ENCODE peak calls at places on chromosome 10, in seven cellular contexts. V is neuronal stem cell, O is IMR-90, S is H9, U is mesendoderm, L is mesenchymal stem cell, B is trophoblast cell. P is an unnamed sample.

GRCh38 chr10:106175760-106176377 is 988.6 kb downstream of the SORCS1 start:
- DNase-seq in V (no peak), O (no peak), S (no peak), U (peak), L (no peak), B (no peak), P (no peak)

GRCh38 chr10:5629789-5630436 is 36.5 kb downstream of the ASB13 start:
- DNase-seq in V (peak), O (peak), S (peak), U (peak), L (peak), B (peak), P (peak)

GRCh38 chr10:70963271-70963670 is 74.9 kb upstream of the PCBD1 start:
- DNase-seq in V (no peak), O (no peak), S (no peak), U (no peak), L (no peak), B (no peak), P (no peak)

GRCh38 chr10:13990918-13991317 is 339.8 kb downstream of the FRMD4A start:
- DNase-seq in V (no peak), O (peak), S (no peak), U (no peak), L (no peak), B (no peak), P (no peak)

GRCh38 chr10:88670497-88670896 is 6.3 kb downstream of the LIPF start:
- DNase-seq in V (no peak), O (no peak), S (no peak), U (no peak), L (no peak), B (no peak), P (no peak)

GRCh38 chr10:71206911-71207310 is 5.5 kb upstream of the UNC5B start:
- DNase-seq in V (no peak), O (no peak), S (no peak), U (no peak), L (no peak), B (no peak), P (no peak)

GRCh38 chr10:76403876-76404275 is 972.5 kb downstream of the LRMDA start:
- DNase-seq in V (no peak), O (peak), S (no peak), U (no peak), L (no peak), B (peak), P (no peak)

GRCh38 chr10:62554632-62555199 is 180.5 kb downstream of the ZNF365 start:
- DNase-seq in V (peak), O (peak), S (peak), U (peak), L (peak), B (no peak), P (no peak)

GRCh38 chr10:4648968-4649367 is 177.0 kb upstream of the AKR1E2 start:
- DNase-seq in V (no peak), O (no peak), S (no peak), U (no peak), L (no peak), B (no peak), P (no peak)

GRCh38 chr10:88946965-88947590 is 5.5 kb downstream of the ACTA2 start:
- DNase-seq in V (no peak), O (no peak), S (no peak), U (no peak), L (no peak), B (no peak), P (no peak)

GRCh38 chr10:9824546-9825164 is 1193.0 kb upstream of the CELF2 start:
- DNase-seq in V (no peak), O (no peak), S (no peak), U (peak), L (no peak), B (no peak), P (no peak)

GRCh38 chr10:13699216-13699615 is 112.5 kb downstream of the PRPF18 start:
- DNase-seq in V (no peak), O (no peak), S (no peak), U (no peak), L (no peak), B (no peak), P (no peak)

GRCh38 chr10:125134483-125134848 is 25.9 kb downstream of the CTBP2 start:
- DNase-seq in V (no peak), O (no peak), S (no peak), U (no peak), L (no peak), B (no peak), P (no peak)

GRCh38 chr10:93752761-93753160 is 5.0 kb upstream of the LGI1 start:
- DNase-seq in V (no peak), O (peak), S (no peak), U (peak), L (peak), B (peak), P (no peak)

GRCh38 chr10:101939273-101939635 is 95.7 kb upstream of the KCNIP2 start:
- DNase-seq in V (no peak), O (peak), S (no peak), U (no peak), L (peak), B (peak), P (no peak)

GRCh38 chr10:18310761-18311160 is 170.5 kb downstream of the CACNB2 start:
- DNase-seq in V (no peak), O (no peak), S (no peak), U (no peak), L (no peak), B (no peak), P (no peak)
- H4K8ac ChIP-seq in V (no peak), O (no peak), S (no peak), U (no peak), L (no peak), B (no peak), P (no peak)

GRCh38 chr10:118276727-118277126 is 65.4 kb downstream of the FAM204A start:
- DNase-seq in V (no peak), O (no peak), S (no peak), U (no peak), L (no peak), B (no peak), P (no peak)

GRCh38 chr10:118278649-118279048 is 63.5 kb downstream of the FAM204A start:
- DNase-seq in V (no peak), O (no peak), S (no peak), U (no peak), L (no peak), B (no peak), P (no peak)

GRCh38 chr10:118273662-118274061 is 68.5 kb downstream of the FAM204A start:
- DNase-seq in V (no peak), O (no peak), S (no peak), U (no peak), L (no peak), B (no peak), P (no peak)

GRCh38 chr10:118277871-118278270 is 64.3 kb downstream of the FAM204A start:
- DNase-seq in V (no peak), O (no peak), S (no peak), U (no peak), L (no peak), B (no peak), P (no peak)

DNA sequence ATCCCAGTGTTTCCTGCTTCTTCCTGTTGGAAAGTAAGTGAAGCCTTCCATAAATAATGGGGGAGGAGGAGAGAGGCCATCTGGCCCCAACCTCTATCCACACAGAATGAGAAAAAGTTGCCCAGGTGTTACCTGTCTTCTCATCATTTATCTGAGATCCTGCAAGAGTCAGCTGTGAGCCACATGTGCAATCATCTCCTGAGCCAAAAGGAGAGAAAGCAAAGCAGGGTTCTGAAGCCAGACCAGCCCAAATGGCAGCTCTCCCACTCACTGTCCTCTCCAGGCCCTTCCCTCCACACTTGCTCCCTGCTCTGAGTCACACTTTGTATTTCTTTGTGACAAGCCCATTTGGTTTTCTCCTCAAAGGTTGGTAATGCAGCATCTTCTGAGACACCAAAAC is 65.9 kb downstream of the FAM204A start:
- DNase-seq in V (no peak), O (no peak), S (no peak), U (no peak), L (no peak), B (no peak), P (no peak)
- H4K8ac ChIP-seq in V (no peak), O (no peak), S (no peak), U (no peak), L (no peak), B (no peak), P (no peak)

GRCh38 chr10:1788401-1788800 is 51.1 kb upstream of the ADARB2 start:
- DNase-seq in V (no peak), O (no peak), S (no peak), U (peak), L (no peak), B (no peak), P (no peak)

GRCh38 chr10:1782841-1783240 is 45.5 kb upstream of the ADARB2 start:
- DNase-seq in V (no peak), O (no peak), S (no peak), U (no peak), L (no peak), B (no peak), P (no peak)

GRCh38 chr10:1785835-1786234 is 48.5 kb upstream of the ADARB2 start:
- DNase-seq in V (no peak), O (no peak), S (no peak), U (no peak), L (no peak), B (no peak), P (no peak)
- H4K8ac ChIP-seq in V (no peak), O (no peak), S (no peak), U (no peak), L (no peak), B (no peak), P (no peak)

DNA sequence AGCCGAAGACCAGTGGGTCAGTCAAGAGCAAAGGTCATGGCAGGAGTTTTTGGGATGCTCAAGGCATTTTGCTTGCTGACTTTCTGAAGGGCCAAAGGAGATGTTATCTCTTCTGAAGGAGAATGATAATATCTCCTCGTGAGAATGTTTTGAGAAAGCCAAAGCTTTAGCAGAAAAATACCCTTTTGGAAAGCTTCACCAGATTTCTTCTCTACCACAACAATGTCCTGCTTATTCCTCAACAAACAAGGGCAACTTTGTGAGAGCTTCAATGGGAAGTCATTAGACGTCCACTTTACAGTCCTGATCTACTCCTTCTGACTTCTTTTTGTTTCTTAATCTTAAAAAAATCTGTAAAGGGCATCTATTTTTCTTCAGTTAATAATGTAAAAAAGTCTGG is 132.8 kb upstream of the DNAJB12 start:
- DNase-seq in V (no peak), O (no peak), S (no peak), U (no peak), L (no peak), B (no peak), P (no peak)
- H4K8ac ChIP-seq in V (no peak), O (no peak), S (no peak), U (no peak), L (peak), B (no peak), P (no peak)